ENCODE peak calls at places on chromosome 15, in five cellular contexts. O is esophagus muscularis mucosa; Y is testis; H is A673; R is CD8-positive, alpha-beta T cell. V is an unnamed sample.
A peak's percentile ranks its signal among the peaks of the same experiment; 100 is the strongest.

GRCh38 chr15:38610748-38611147 is 46.1 kb upstream of the RASGRP1 start:
- DNase-seq in O (no peak), Y (no peak), H (no peak), R (peak; percentile 28), V (no peak)

GRCh38 chr15:43071451-43071850 is 34.4 kb downstream of the UBR1 start:
- DNase-seq in O (no peak), Y (no peak), H (no peak), R (no peak), V (no peak)

GRCh38 chr15:100192092-100192695 is 149.6 kb downstream of the ADAMTS17 start:
- DNase-seq in O (no peak), Y (no peak), H (no peak), R (no peak), V (no peak)

GRCh38 chr15:80923668-80924067 is 66.0 kb downstream of the MESD start:
- DNase-seq in O (no peak), Y (no peak), H (no peak), R (no peak), V (no peak)

GRCh38 chr15:55257014-55257670 is 32.5 kb downstream of the RAB27A start:
- DNase-seq in O (no peak), Y (no peak), H (no peak), R (no peak), V (no peak)

GRCh38 chr15:52137432-52138357 is 25.1 kb upstream of the BCL2L10 start:
- DNase-seq in O (no peak), Y (no peak), H (no peak), R (no peak), V (no peak)

GRCh38 chr15:72998681-72999466 is 53.4 kb upstream of the NEO1 start:
- DNase-seq in O (peak; percentile 31), Y (no peak), H (no peak), R (no peak), V (no peak)

GRCh38 chr15:90376789-90377188 is 11.3 kb upstream of the IQGAP1 start:
- DNase-seq in O (no peak), Y (no peak), H (no peak), R (peak; percentile 72), V (no peak)

GRCh38 chr15:77819841-77820728 is 187.4 kb upstream of the LINGO1 start:
- DNase-seq in O (no peak), Y (peak; percentile 45), H (peak; percentile 49), R (no peak), V (peak; percentile 56)

GRCh38 chr15:35911052-35911780 is 365.3 kb upstream of the DPH6 start:
- DNase-seq in O (no peak), Y (no peak), H (no peak), R (no peak), V (no peak)

GRCh38 chr15:35909414-35909813 is 363.4 kb upstream of the DPH6 start:
- DNase-seq in O (no peak), Y (no peak), H (no peak), R (no peak), V (no peak)

GRCh38 chr15:35914573-35914972 is 368.6 kb upstream of the DPH6 start:
- DNase-seq in O (no peak), Y (no peak), H (no peak), R (no peak), V (no peak)

GRCh38 chr15:35910227-35910626 is 364.3 kb upstream of the DPH6 start:
- DNase-seq in O (no peak), Y (no peak), H (no peak), R (no peak), V (no peak)

DNA sequence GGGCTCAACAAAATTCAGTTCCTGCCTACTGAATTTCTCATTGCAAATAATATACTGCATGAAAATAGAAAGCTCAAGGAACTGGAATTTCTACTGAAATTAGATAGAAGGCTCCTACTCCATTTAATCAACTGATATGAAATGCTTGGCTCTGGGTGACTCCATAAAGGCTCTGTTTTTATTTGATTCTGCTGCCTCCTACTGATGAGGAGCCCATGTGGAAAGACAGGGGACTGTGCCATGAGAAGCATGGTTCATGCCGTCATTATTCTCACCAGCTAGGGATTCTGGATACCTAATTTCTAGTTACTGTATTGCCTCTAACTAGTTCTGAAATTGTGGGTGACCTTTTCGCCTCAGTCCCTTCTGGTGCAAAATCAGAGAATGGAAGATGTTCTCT is 366.2 kb upstream of the DPH6 start:
- DNase-seq in O (no peak), Y (no peak), H (peak; percentile 58), R (no peak), V (no peak)
- TF ChIP-seq CTCF in O (no peak), Y (no peak), H (peak; percentile 60), R (no peak), V (no peak)

DNA sequence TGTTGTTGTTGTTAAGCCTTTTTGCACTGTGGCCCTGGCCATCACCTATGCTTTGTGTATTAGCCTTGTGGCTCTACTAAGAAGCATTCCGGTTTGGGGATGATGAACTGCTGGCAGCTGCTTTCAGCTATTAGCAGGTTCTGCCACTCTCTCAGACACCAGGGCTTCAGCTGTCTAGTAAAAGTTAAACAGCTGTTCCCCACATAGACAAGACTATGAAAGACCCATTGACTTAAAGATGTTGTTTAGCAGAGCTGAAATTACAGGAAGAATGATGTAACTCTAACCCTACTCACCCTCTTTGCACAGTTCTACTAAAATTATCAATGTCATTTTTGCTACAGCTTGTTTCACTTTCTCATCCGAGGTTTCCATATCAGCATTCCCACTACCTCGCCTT is 131.2 kb upstream of the CGNL1 start:
- DNase-seq in O (no peak), Y (no peak), H (peak; percentile 57), R (no peak), V (no peak)
- TF ChIP-seq CTCF in O (no peak), Y (no peak), H (no peak), R (no peak), V (no peak)

DNA sequence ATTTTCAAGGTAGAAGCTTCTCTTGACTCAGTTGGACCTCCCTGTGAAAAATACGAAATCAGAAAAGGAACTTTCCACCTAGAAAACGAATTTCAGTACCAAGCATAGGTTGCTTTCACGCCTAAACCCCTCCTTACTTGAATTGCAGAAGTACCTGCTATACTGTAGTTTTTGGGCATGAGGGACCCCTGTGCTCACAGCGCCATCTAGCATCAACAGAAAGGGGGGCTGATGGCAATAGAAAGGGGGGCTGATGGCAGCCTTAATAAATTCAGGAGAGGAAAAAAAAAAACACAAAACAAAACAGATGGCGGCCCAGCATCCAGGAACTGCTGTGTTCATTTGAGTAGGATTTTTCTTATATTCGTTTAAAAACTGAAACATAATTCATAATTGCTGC is 96.7 kb downstream of the NPAP1 start:
- DNase-seq in O (no peak), Y (no peak), H (no peak), R (no peak), V (no peak)
- TF ChIP-seq CTCF in O (no peak), Y (no peak), H (no peak), R (no peak), V (peak; percentile 23)

GRCh38 chr15:50358805-50359204 is 3.8 kb upstream of the GABPB1 start:
- DNase-seq in O (no peak), Y (peak; percentile 33), H (peak; percentile 66), R (peak; percentile 32), V (no peak)
- TF ChIP-seq CTCF in O (no peak), Y (peak; percentile 16), H (peak; percentile 47), R (no peak), V (peak; percentile 50)

GRCh38 chr15:84981054-84981710 is 474 bp upstream of the PDE8A start:
- DNase-seq in O (peak; percentile 96), Y (peak; percentile 94), H (peak; percentile 98), R (peak; percentile 95), V (peak; percentile 94)
- TF ChIP-seq CTCF in O (peak; percentile 27), Y (no peak), H (no peak), R (no peak), V (peak; percentile 46)

DNA sequence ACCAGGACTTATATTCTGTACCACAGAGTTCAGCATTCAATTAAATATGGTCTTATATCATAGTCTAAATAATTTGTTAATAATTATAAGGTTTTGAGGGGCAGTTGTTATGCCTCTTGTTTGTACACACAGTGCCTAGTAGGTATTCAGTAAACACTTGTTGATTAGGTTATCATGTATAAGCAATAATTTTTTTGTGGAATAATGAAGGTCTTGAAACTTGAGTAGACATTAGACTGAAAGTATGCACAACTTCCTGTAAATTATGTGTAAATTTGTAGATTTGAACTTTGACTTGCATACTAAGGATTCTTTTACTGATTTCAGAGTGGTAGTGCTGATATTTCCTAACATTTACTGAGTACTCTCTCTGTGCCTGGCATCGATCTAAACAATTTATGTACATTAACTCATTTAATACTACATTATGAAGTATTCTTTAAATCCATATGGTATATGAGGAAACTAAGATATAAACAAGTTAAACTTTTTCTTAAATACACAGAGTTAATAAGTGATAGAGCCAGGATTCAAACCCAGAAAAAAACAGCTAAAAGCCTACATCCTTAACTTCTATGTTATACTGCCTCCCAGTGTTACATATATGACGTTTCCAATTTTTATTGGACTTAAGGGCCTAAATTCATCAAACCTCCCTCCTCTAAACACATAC is 65.1 kb downstream of the GLCE start:
- DNase-seq in O (no peak), Y (no peak), H (peak; percentile 57), R (no peak), V (no peak)
- TF ChIP-seq CTCF in O (no peak), Y (no peak), H (peak; percentile 56), R (no peak), V (peak; percentile 43)

DNA sequence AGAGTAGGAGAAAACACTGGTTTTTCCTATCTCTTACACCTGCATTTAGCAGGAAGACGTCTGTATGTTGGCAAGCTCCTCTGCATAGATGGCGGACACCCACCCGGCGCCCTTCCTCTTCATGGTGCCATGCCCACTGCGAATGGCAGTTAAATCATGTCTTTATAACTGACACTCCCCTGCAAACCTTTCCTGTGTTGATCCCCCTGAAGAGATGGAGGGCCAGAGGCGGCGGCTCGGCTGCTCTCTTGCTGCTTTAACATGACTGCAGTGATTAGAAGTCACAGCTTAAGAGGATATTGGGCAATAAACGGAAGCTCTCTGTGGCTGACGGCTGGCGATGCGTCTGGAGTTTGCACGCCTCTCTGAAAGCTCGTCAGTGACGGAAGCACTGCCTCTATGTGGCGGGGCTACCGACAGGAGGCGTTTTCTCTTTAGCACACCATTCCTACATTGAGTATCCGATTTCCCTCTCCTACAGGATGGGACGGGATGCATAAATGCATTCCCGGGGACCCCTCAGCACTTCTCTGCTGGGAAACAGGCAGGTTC is 25.5 kb upstream of the SNRPA1 start:
- DNase-seq in O (no peak), Y (no peak), H (peak; percentile 93), R (peak; percentile 75), V (no peak)
- TF ChIP-seq CTCF in O (no peak), Y (no peak), H (peak; percentile 76), R (peak; percentile 57), V (peak; percentile 35)

V was measured in progenitor cell of endocrine pancreas.